ENCODE peak calls at places on chromosomes 16 and 17, in four cellular contexts. A is progenitor cell of endocrine pancreas, N is foreskin fibroblast, U is lung. O is an unnamed sample.

GRCh38 chr16:3454631-3455147 is 11.2 kb downstream of the NAA60 start:
- DNase-seq in A (no peak), N (no peak), U (no peak), O (no peak)

GRCh38 chr16:78106659-78107058 is 7.2 kb downstream of the WWOX start:
- DNase-seq in A (no peak), N (no peak), U (no peak), O (no peak)

GRCh38 chr16:57774886-57775285 is 27.4 kb downstream of the KIFC3 start:
- DNase-seq in A (no peak), N (no peak), U (no peak), O (no peak)

GRCh38 chr16:51262428-51262827 is 111.4 kb upstream of the SALL1 start:
- DNase-seq in A (no peak), N (no peak), U (no peak), O (no peak)

GRCh38 chr16:57559075-57559790 is 16.8 kb downstream of the ADGRG5 start:
- DNase-seq in A (no peak), N (no peak), U (no peak), O (no peak)

GRCh38 chr17:60934723-60935122 is 257.1 kb downstream of the BCAS3 start:
- DNase-seq in A (no peak), N (no peak), U (no peak), O (no peak)

GRCh38 chr16:48583075-48584065 is 26.6 kb downstream of the N4BP1 start:
- DNase-seq in A (no peak), N (peak), U (peak), O (no peak)

GRCh38 chr16:23280483-23280967 is 21.6 kb upstream of the SCNN1B start:
- DNase-seq in A (no peak), N (peak), U (no peak), O (no peak)

GRCh38 chr16:53515259-53515658 is 12.2 kb upstream of the AKTIP start:
- DNase-seq in A (no peak), N (no peak), U (no peak), O (no peak)

GRCh38 chr17:72387487-72387886 is 266.7 kb downstream of the SOX9 start:
- DNase-seq in A (no peak), N (peak), U (no peak), O (no peak)

GRCh38 chr17:50171371-50172071 is 5.7 kb downstream of the SGCA start:
- DNase-seq in A (no peak), N (no peak), U (no peak), O (no peak)

GRCh38 chr16:29992371-29992967 is 2.9 kb downstream of the HIRIP3 start:
- DNase-seq in A (no peak), N (peak), U (no peak), O (no peak)

GRCh38 chr17:9684955-9685621 is 39.8 kb downstream of the USP43 start:
- DNase-seq in A (no peak), N (no peak), U (no peak), O (no peak)

GRCh38 chr16:610513-611381 is 20.0 kb upstream of the WFIKKN1 start:
- DNase-seq in A (no peak), N (no peak), U (peak), O (no peak)

GRCh38 chr17:44348234-44348987 is 3.3 kb downstream of the GRN start:
- DNase-seq in A (no peak), N (peak), U (no peak), O (no peak)

GRCh38 chr17:37506678-37507077 is 17.0 kb downstream of the DUSP14 start:
- DNase-seq in A (no peak), N (peak), U (no peak), O (no peak)

GRCh38 chr17:60134396-60135159 is 15.2 kb upstream of the CA4 start:
- DNase-seq in A (no peak), N (peak), U (no peak), O (no peak)

GRCh38 chr17:63838586-63839184 is 3.8 kb downstream of the SMARCD2 start:
- DNase-seq in A (no peak), N (peak), U (peak), O (peak)

GRCh38 chr16:73071131-73071940 is 23.4 kb upstream of the ZFHX3 start:
- DNase-seq in A (peak), N (peak), U (no peak), O (no peak)

GRCh38 chr17:50272711-50273653 is 1.3 kb upstream of the TMEM92 start:
- DNase-seq in A (peak), N (peak), U (no peak), O (no peak)

GRCh38 chr16:75462804-75463203 is 1.7 kb downstream of the TMEM170A start:
- DNase-seq in A (no peak), N (peak), U (no peak), O (no peak)

GRCh38 chr17:27512511-27513346 is 56.5 kb downstream of the KSR1 start:
- DNase-seq in A (no peak), N (no peak), U (no peak), O (no peak)

GRCh38 chr16:2180962-2181923 is 15.2 kb downstream of the CASKIN1 start:
- DNase-seq in A (no peak), N (no peak), U (no peak), O (no peak)

GRCh38 chr16:72198021-72198420 is 26.1 kb upstream of the PMFBP1 start:
- DNase-seq in A (no peak), N (peak), U (no peak), O (no peak)

GRCh38 chr17:80969674-80970043 is 22.0 kb upstream of the CHMP6 start:
- DNase-seq in A (no peak), N (no peak), U (no peak), O (no peak)

GRCh38 chr17:80970762-80971703 is 20.6 kb upstream of the CHMP6 start:
- DNase-seq in A (no peak), N (no peak), U (no peak), O (no peak)

GRCh38 chr17:80969030-80969673 is 22.5 kb upstream of the CHMP6 start:
- DNase-seq in A (no peak), N (no peak), U (no peak), O (no peak)

GRCh38 chr17:80968602-80969029 is 23.0 kb upstream of the CHMP6 start:
- DNase-seq in A (no peak), N (peak), U (no peak), O (no peak)

GRCh38 chr17:80970044-80970761 is 21.4 kb upstream of the CHMP6 start:
- DNase-seq in A (no peak), N (peak), U (no peak), O (no peak)
- TF ChIP-seq CTCF in A (peak), N (peak), U (no peak), O (no peak)

GRCh38 chr17:74354123-74354522 is 7.5 kb downstream of the BTBD17 start:
- DNase-seq in A (peak), N (no peak), U (no peak), O (no peak)
- TF ChIP-seq CTCF in A (peak), N (peak), U (peak), O (no peak)

GRCh38 chr16:7313170-7313569 is 19.5 kb upstream of the RBFOX1 start:
- DNase-seq in A (no peak), N (no peak), U (no peak), O (no peak)
- TF ChIP-seq CTCF in A (peak), N (no peak), U (no peak), O (no peak)

GRCh38 chr17:38563362-38564253 is 42.1 kb downstream of the SRCIN1 start:
- DNase-seq in A (no peak), N (no peak), U (no peak), O (no peak)
- TF ChIP-seq CTCF in A (no peak), N (no peak), U (no peak), O (no peak)

GRCh38 chr16:80910434-80910833 is 96.3 kb downstream of the CMC2 start:
- DNase-seq in A (no peak), N (no peak), U (no peak), O (no peak)

GRCh38 chr16:80914379-80915078 is 92.2 kb downstream of the CMC2 start:
- DNase-seq in A (no peak), N (no peak), U (no peak), O (no peak)

GRCh38 chr16:80913397-80913796 is 93.3 kb downstream of the CMC2 start:
- DNase-seq in A (no peak), N (no peak), U (no peak), O (no peak)

GRCh38 chr16:80912651-80913050 is 94.0 kb downstream of the CMC2 start:
- DNase-seq in A (no peak), N (no peak), U (no peak), O (no peak)

DNA sequence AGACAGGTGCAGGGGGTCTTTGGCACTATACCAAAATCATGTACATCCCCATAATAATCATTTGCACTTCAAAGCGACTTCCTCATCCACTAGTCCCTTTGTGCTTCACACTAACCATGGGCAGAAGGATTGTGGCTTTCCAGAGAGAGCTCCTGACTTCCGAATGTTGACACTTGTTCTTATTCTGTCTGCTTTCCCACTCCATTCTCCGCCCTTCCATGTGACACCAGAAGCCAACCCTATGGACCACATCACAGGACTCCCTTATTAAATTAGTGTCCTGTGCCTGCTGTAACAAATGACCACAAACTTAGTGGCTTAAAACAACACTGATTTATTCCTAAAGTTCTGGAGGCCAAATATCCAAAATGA is 91.6 kb downstream of the CMC2 start:
- DNase-seq in A (no peak), N (no peak), U (no peak), O (no peak)
- TF ChIP-seq CTCF in A (no peak), N (no peak), U (no peak), O (no peak)

GRCh38 chr16:16143038-16143763 is 80.1 kb downstream of the ABCC6 start:
- DNase-seq in A (no peak), N (peak), U (no peak), O (no peak)
- TF ChIP-seq CTCF in A (peak), N (peak), U (no peak), O (no peak)

DNA sequence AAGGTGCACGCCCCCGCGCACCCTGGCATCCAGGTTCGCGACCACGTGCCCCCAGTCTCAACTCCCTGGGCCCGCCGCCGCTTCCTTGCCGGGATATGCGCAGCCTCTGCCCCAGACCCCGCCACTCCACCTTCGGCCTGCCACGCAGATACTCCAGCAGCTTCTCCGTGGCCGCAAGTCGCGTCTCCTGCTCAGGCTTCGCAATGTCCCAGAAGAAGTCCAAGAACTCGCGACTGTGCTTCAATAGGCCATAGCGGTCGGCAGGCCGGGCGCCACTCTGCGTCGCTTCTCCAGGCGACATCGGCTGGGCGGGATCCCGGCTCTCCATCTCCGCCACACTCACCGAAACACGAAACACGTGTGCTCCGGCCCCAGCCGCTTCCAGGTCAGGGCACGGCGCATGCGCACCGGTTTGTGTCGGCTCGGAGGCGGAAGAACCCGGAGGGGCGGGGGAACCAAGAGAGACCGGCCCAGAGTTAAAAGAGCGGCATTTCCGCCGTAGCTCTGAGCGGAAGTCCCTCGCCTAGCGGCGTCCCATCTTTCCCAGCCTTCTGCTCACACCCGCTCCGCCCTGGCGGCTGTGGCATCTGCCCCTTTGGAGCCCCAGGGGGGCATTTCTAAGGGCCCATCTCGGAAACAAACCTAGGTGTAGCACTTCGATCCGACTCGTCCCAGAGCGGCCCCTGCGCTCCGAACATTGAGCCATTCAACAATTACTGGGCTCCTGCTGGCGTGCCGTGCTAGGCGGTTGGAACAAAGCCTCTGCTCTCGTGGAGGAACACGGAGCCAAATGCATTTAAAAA is at the start of gene MYBBP1A:
- DNase-seq in A (peak), N (peak), U (peak), O (peak)
- TF ChIP-seq CTCF in A (peak), N (no peak), U (peak), O (no peak)

GRCh38 chr17:18191967-18192366 is 8.3 kb downstream of the ALKBH5 start:
- DNase-seq in A (no peak), N (peak), U (no peak), O (no peak)
- TF ChIP-seq CTCF in A (peak), N (peak), U (no peak), O (no peak)

GRCh38 chr17:17107891-17108680 is 65.8 kb downstream of the MPRIP start:
- DNase-seq in A (no peak), N (no peak), U (peak), O (no peak)

GRCh38 chr17:17110520-17110919 is 68.3 kb downstream of the MPRIP start:
- DNase-seq in A (no peak), N (no peak), U (no peak), O (no peak)

GRCh38 chr17:17108681-17109049 is 66.4 kb downstream of the MPRIP start:
- DNase-seq in A (no peak), N (no peak), U (peak), O (no peak)

GRCh38 chr17:17109896-17110295 is 67.6 kb downstream of the MPRIP start:
- DNase-seq in A (no peak), N (no peak), U (peak), O (no peak)

GRCh38 chr17:17109231-17109630 is 67.0 kb downstream of the MPRIP start:
- DNase-seq in A (no peak), N (no peak), U (no peak), O (no peak)
- TF ChIP-seq CTCF in A (no peak), N (no peak), U (no peak), O (no peak)

O was measured in omental fat pad.